ENCODE peak calls at places on chromosomes 2 and 18, in five cellular contexts. Q is AG10803, B is dorsolateral prefrontal cortex, J is osteocyte, D is B cell. F is an unnamed sample.

GRCh38 chr2:73243884-73244570 is 9.9 kb downstream of the CCT7 start:
- DNase-seq in Q (peak), B (peak), J (no peak), D (no peak), F (no peak)

GRCh38 chr2:108855194-108855593 is 68.6 kb downstream of the CCDC138 start:
- DNase-seq in Q (peak), B (no peak), J (no peak), D (peak), F (no peak)

GRCh38 chr18:61400714-61401113 is 67.5 kb downstream of the CDH20 start:
- DNase-seq in Q (peak), B (no peak), J (no peak), D (no peak), F (no peak)

GRCh38 chr2:127721978-127722355 is 20.7 kb downstream of the SFT2D3 start:
- DNase-seq in Q (no peak), B (no peak), J (no peak), D (no peak), F (no peak)

GRCh38 chr2:8454797-8455196 is 227.1 kb upstream of the ID2 start:
- DNase-seq in Q (peak), B (no peak), J (no peak), D (no peak), F (no peak)

GRCh38 chr2:20450201-20451108 is 3.6 kb downstream of the RHOB start:
- DNase-seq in Q (peak), B (peak), J (no peak), D (no peak), F (no peak)

GRCh38 chr2:230828272-230828961 is 36.3 kb upstream of the ITM2C start:
- DNase-seq in Q (no peak), B (no peak), J (no peak), D (peak), F (no peak)

GRCh38 chr2:236799391-236800048 is 229.9 kb downstream of the ACKR3 start:
- DNase-seq in Q (peak), B (no peak), J (no peak), D (no peak), F (no peak)

GRCh38 chr2:232351686-232352510 is 26.7 kb upstream of the ALPP start:
- DNase-seq in Q (no peak), B (no peak), J (no peak), D (no peak), F (no peak)

GRCh38 chr18:14074187-14074586 is 58.0 kb downstream of the ZNF519 start:
- DNase-seq in Q (no peak), B (no peak), J (no peak), D (no peak), F (no peak)
- TF ChIP-seq CTCF in Q (peak), B (no peak), J (peak), D (no peak), F (no peak)

DNA sequence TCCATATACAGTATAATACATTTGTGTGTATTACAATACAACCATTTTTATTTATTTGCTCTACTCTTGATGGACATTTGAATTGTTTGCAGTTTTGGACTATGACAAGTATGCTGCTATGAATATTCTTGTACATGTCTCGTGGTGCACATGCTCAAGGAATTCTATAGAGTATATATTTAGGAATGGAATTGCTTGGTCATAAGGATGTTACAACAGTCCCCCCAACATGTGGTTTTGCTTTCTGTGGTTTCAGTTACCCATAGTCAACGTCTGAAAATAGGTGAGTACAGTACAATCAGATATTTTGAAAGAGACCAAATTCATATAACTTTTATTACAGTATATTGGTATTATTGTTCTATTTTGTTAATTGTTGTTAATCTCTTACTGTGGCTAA is 24.1 kb upstream of the PLEKHM3 start:
- DNase-seq in Q (no peak), B (no peak), J (no peak), D (no peak), F (no peak)
- TF ChIP-seq CTCF in Q (no peak), B (no peak), J (no peak), D (no peak), F (no peak)

GRCh38 chr18:47932603-47933002 is 2.1 kb upstream of the SMAD2 start:
- DNase-seq in Q (no peak), B (no peak), J (no peak), D (no peak), F (no peak)
- TF ChIP-seq CTCF in Q (no peak), B (no peak), J (no peak), D (no peak), F (peak)

DNA sequence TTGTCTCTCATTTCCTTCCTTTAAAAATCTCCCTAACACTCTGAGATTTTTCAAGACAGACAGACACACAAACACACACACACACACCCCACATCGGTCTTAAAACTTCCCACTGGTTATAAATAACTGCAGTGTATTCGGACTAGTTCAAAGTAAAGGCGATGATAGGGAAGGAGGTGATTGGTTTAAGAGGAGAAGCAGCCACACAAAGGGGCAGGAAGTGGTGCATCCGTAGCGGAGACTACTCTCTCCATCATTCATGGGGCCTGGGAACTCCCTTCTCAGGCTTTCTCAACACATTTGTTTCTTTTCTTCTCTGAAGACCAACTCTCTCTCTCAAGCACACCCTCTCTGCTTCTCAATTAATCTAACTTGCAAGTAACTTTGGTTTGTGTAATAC is 149.1 kb upstream of the DPP10 start:
- DNase-seq in Q (no peak), B (no peak), J (no peak), D (no peak), F (no peak)
- TF ChIP-seq CTCF in Q (no peak), B (no peak), J (no peak), D (no peak), F (no peak)

DNA sequence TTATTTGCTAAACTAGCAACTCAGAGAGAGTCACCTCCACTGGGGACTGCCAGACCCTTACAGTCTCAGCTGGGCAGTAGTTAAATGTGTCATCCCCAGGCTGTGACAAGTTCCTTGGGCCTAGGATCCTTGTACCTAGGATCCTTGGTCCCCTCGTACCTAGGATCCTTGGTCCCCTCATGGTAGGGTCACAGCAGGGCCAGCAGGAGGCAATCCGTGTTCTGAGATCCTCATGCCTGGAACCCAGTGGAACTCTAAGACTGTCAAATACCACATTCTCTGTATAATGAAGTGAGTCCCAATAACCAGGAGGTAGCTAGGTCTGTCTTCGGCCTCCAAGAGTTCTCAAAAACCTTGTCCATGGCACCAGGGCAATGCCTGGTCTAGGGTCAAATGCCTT is 60.8 kb downstream of the LYPD6B start:
- DNase-seq in Q (no peak), B (no peak), J (no peak), D (no peak), F (no peak)
- TF ChIP-seq CTCF in Q (peak), B (no peak), J (no peak), D (no peak), F (peak)

DNA sequence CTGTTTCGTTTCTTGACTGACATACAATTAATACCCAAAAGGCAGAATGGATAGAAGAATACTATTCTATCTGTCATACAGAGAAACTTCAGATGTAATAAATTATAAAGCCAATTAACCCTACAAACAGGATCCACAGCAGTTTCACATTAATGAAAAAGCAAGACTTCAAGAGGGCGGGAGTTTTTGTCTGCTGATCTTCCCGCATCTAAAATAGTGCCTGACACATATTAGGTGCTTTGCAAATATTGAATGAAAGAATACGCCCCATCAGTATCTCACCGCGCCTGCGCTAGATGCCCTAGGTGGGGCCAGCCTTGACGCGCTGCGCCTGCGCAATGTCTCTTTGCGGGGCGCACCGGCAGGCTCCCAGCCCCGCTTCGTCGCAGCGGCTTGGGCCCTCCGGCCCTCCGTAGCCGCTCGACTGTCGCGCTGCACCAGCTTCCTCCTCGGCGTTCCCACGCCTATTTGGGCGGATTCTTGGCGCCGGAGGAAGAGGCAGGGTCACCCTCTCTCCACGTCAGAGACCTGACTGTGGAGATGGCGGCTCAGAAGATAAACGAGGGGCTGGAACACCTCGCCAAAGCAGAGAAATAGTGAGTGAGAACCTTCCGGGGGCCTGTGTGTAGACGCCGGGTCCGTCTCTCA is at the start of gene NAPG:
- DNase-seq in Q (peak), B (peak), J (peak), D (peak), F (peak)
- TF ChIP-seq CTCF in Q (no peak), B (no peak), J (no peak), D (no peak), F (no peak)

GRCh38 chr2:172704072-172704936 is 31.3 kb upstream of the RAPGEF4 start:
- DNase-seq in Q (peak), B (no peak), J (no peak), D (no peak), F (peak)
- TF ChIP-seq CTCF in Q (peak), B (peak), J (peak), D (peak), F (peak)

F was measured in D721Med.